ENCODE peak calls at places on chromosome 14, in four cellular contexts. N is endothelial cell of umbilical vein, L is PC-3, E is GM23338. S is an unnamed sample.

GRCh38 chr14:61584258-61584657 is 111.1 kb upstream of the HIF1A start:
- DNase-seq in L (peak; percentile 63), E (no peak), N (no peak), S (peak; percentile 22)

GRCh38 chr14:75554482-75554881 is 23.9 kb upstream of the FLVCR2 start:
- DNase-seq in N (no peak), E (no peak), L (peak; percentile 91), S (no peak)

GRCh38 chr14:75648066-75648838 is 12.4 kb downstream of the ERG28 start:
- DNase-seq in N (peak; percentile 93), E (no peak), L (peak; percentile 97), S (peak; percentile 86)

GRCh38 chr14:99120147-99121026 is 151.6 kb downstream of the BCL11B start:
- DNase-seq in L (no peak), N (no peak), E (no peak), S (no peak)

GRCh38 chr14:42140001-42140400 is 533.3 kb downstream of the LRFN5 start:
- DNase-seq in E (no peak), N (no peak), L (peak; percentile 40), S (peak; percentile 66)

GRCh38 chr14:51547701-51548100 is 104.0 kb upstream of the FRMD6 start:
- DNase-seq in E (no peak), L (no peak), N (no peak), S (no peak)

GRCh38 chr14:103078420-103078749 is 5.6 kb upstream of the LBHD2 start:
- DNase-seq in L (peak; percentile 78), E (peak; percentile 92), N (peak; percentile 69), S (peak; percentile 98)

GRCh38 chr14:97851438-97851995 is 1054.3 kb downstream of the VRK1 start:
- DNase-seq in L (no peak), N (no peak), E (no peak), S (no peak)

GRCh38 chr14:50396636-50397460 is at the start of gene CDKL1:
- DNase-seq in L (peak; percentile 85), E (peak; percentile 83), N (peak; percentile 75), S (peak; percentile 92)

GRCh38 chr14:21940887-21941855 is 267.6 kb upstream of the OR4E1 start:
- DNase-seq in N (peak; percentile 27), E (peak; percentile 70), L (peak; percentile 45), S (no peak)

GRCh38 chr14:28488658-28489057 is 277.9 kb upstream of the FOXG1 start:
- DNase-seq in E (no peak), N (no peak), L (no peak), S (no peak)

GRCh38 chr14:50318031-50318626 is 6.0 kb downstream of the DMAC2L start:
- DNase-seq in N (peak; percentile 45), L (peak; percentile 66), E (peak; percentile 74), S (peak; percentile 49)

GRCh38 chr14:72254940-72255472 is 322.8 kb downstream of the RGS6 start:
- DNase-seq in L (no peak), E (no peak), N (no peak), S (no peak)

GRCh38 chr14:72256055-72256454 is 323.8 kb downstream of the RGS6 start:
- DNase-seq in N (no peak), E (no peak), L (peak; percentile 19), S (no peak)

GRCh38 chr14:72247896-72248295 is 315.7 kb downstream of the RGS6 start:
- DNase-seq in E (no peak), N (no peak), L (no peak), S (no peak)

GRCh38 chr14:72254202-72254939 is 322.1 kb downstream of the RGS6 start:
- DNase-seq in N (no peak), L (no peak), E (no peak), S (no peak)

DNA sequence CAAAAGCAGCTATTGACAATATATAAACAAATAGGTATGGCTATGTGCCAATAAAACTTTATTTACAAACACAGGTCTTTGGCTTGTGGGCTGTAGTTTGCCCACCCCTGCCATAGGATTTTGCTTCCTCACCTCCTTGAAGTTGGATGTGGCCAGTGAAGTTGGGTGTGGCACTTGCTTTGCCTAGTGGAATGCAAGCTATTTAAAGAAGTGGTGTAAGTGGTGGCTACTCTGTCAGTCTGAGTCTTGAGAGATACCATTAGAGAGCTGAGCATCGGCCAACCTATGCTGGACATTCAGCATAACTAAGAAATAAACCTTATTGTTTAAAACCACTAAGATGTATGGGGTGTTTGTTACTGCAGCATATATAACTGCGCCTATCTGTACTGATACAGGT is 321.3 kb downstream of the RGS6 start:
- DNase-seq in E (no peak), N (no peak), L (no peak), S (no peak)
- H3K4me3 ChIP-seq in E (no peak overlapping the region), N (no peak overlapping the region), L (no peak overlapping the region), S (no peak overlapping the region)

GRCh38 chr14:44081146-44081545 is 425.9 kb downstream of the FSCB start:
- DNase-seq in N (no peak), E (no peak), L (no peak), S (no peak)
- H3K4me2 ChIP-seq in N (no peak overlapping the region), E (no peak overlapping the region), L (no peak overlapping the region), S (no peak overlapping the region)

GRCh38 chr14:63938198-63939005 is 85.6 kb downstream of the SYNE2 start:
- DNase-seq in E (no peak), L (no peak), N (no peak), S (no peak)
- H3K4me3 ChIP-seq in E (no peak overlapping the region), L (no peak overlapping the region), N (no peak overlapping the region), S (no peak overlapping the region)

GRCh38 chr14:91381801-91382670 is 35.6 kb downstream of the CCDC88C start:
- DNase-seq in E (no peak), L (no peak), N (no peak), S (no peak)

GRCh38 chr14:91382712-91383111 is 34.9 kb downstream of the CCDC88C start:
- DNase-seq in N (no peak), E (no peak), L (no peak), S (no peak)

GRCh38 chr14:91378945-91379932 is 38.4 kb downstream of the CCDC88C start:
- DNase-seq in N (no peak), E (no peak), L (peak; percentile 18), S (no peak)

GRCh38 chr14:91380116-91380515 is 37.5 kb downstream of the CCDC88C start:
- DNase-seq in N (no peak), L (no peak), E (no peak), S (no peak)

DNA sequence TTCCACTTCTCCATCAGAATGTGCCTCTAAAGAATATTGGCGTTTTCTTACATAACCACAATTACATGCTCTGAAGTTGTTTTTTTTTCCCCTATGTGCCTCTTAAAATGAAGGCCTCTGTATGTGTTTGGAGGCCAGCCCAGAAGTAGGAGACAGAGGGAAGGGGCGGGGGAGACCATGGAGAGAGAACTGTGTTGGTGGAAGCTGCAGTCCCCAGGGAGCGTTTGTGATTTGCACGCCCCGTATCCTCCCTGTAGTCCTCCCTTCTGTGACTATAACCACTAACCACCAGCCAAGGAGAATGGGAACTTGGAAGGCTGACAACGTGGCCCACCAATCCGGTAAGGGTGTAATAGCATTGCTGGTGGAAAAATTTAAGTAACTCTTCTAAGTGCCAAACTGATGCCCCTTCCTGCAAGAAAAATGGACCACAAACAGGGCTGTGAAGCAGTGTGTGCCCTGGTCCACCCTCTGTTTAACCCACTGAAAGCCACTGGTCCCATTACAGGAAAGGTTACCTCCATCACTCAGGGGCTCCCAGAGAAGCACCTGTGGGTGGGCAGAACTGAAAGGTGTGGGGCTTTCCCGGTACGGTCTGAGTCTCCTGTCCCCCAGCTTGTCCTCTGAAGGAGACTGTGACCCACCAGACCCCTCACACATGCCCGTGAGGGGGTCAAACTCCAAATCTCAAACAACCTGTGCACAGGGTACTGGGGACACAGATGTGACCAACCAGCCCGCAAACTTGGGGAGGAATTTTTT is 36.8 kb downstream of the CCDC88C start:
- DNase-seq in N (peak; percentile 19), L (no peak), E (no peak), S (no peak)
- H3K4me2 ChIP-seq in N (no peak overlapping the region), L (no peak overlapping the region), E (no peak overlapping the region), S (no peak overlapping the region)

GRCh38 chr14:92728781-92729364 is 19.6 kb downstream of the LGMN start:
- DNase-seq in N (peak; percentile 20), L (peak; percentile 92), E (no peak), S (no peak)

GRCh38 chr14:92726933-92727262 is 21.5 kb downstream of the LGMN start:
- DNase-seq in N (no peak), E (no peak), L (no peak), S (no peak)

GRCh38 chr14:92729632-92730358 is 18.6 kb downstream of the LGMN start:
- DNase-seq in N (no peak), L (peak; percentile 88), E (no peak), S (peak; percentile 82)

GRCh38 chr14:92724516-92725340 is 23.7 kb downstream of the LGMN start:
- DNase-seq in N (no peak), L (no peak), E (no peak), S (no peak)

DNA sequence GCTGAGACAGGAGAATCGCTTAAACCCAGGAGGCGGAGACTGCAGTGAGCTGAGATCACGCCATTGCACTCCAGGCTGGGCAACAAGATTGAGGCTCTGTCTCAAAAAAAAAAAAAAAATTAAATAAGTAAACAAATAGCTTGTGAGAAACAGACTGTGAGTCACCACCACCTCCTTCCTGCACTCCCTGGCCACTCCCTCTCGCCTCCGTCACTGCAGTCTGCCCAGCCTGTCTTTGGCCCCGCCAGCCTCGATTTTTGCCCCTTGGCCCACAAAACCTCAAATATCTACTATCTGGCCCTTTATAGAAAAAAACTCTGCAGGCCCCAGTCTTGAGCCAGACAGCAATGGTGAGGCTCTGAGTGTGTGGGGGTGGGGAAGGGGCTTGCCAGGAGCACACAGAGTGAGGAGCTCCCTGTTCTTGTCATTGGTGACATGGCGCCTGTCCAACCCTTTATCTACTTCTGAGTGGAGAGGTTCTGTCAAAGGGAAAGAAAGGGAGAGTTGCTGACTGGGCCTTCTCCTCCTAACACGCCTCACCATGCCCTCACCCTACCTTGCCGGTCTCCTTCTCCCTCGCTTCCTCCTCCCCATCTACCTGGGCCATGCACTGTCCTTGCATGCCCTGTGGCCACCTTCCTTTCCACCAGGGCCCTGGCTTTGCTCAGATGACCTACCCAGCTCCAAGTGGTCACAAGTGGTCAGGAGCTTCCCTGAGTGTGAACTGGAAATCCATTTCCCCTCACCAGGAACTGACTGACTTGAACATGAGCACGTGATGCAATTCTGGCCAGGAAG is 22.1 kb downstream of the LGMN start:
- DNase-seq in L (peak; percentile 88), E (no peak), N (peak; percentile 89), S (peak; percentile 96)
- H3K4me3 ChIP-seq in L (no peak overlapping the region), E (no peak overlapping the region), N (no peak overlapping the region), S (no peak overlapping the region)

GRCh38 chr14:30564868-30565248 is 5.9 kb downstream of the G2E3 start:
- DNase-seq in E (no peak), N (no peak), L (no peak), S (no peak)
- H3K4me2 ChIP-seq in E (no peak overlapping the region), N (no peak overlapping the region), L (no peak overlapping the region), S (no peak overlapping the region)

GRCh38 chr14:69387311-69387710 is 10.8 kb downstream of the ERH start:
- DNase-seq in E (no peak), L (no peak), N (no peak), S (no peak)

GRCh38 chr14:69395929-69396328 is 2.2 kb downstream of the ERH start:
- DNase-seq in E (no peak), N (no peak), L (no peak), S (no peak)

GRCh38 chr14:69398053-69398817 is at the start of the genes ERH and SLC39A9:
- DNase-seq in L (peak; percentile 98), N (peak; percentile 98), E (peak; percentile 98), S (peak; percentile 97)

GRCh38 chr14:69392481-69392880 is 5.6 kb downstream of the ERH start:
- DNase-seq in E (no peak), N (no peak), L (no peak), S (no peak)
- H3K4me3 ChIP-seq in E (no peak overlapping the region), N (no peak overlapping the region), L (no peak overlapping the region), S (no peak overlapping the region)